ENCODE peak calls at places on chromosomes 6 and 20, in ten cellular contexts. G is lung, V is H9, S is suprapubic skin, D is MM.1S, J is spleen, Z is endodermal cell, N is GM12865, C is choroid plexus epithelial cell, B is IMR-90. A is an unnamed sample.

GRCh38 chr6:107870379-107870778 is 46.3 kb upstream of the SCML4 start:
- DNase-seq in G (no peak), V (no peak), S (no peak), D (no peak), J (no peak), Z (no peak), N (no peak), C (peak), B (peak), A (no peak)

GRCh38 chr6:138393871-138394783 is 9.9 kb upstream of the HEBP2 start:
- DNase-seq in G (no peak), V (no peak), S (no peak), D (no peak), J (no peak), Z (no peak), N (no peak), C (no peak), B (no peak), A (no peak)

GRCh38 chr6:142695016-142695415 is 250.0 kb downstream of the HIVEP2 start:
- DNase-seq in G (no peak), V (no peak), S (no peak), D (no peak), J (no peak), Z (no peak), N (no peak), C (no peak), B (peak), A (no peak)

GRCh38 chr6:157235600-157236039 is 87.7 kb downstream of the TMEM242 start:
- DNase-seq in G (no peak), V (peak), S (no peak), D (peak), J (peak), Z (peak), N (no peak), C (peak), B (peak), A (peak)

GRCh38 chr6:54377776-54378175 is 69.5 kb downstream of the TINAG start:
- DNase-seq in G (no peak), V (no peak), S (no peak), D (no peak), J (no peak), Z (no peak), N (no peak), C (peak), B (peak), A (no peak)

GRCh38 chr20:36339646-36340592 is 33.8 kb downstream of the DLGAP4 start:
- DNase-seq in G (no peak), V (peak), S (no peak), D (no peak), J (peak), Z (peak), N (no peak), C (no peak), B (no peak), A (no peak)

GRCh38 chr6:154754152-154754551 is 20.9 kb downstream of the SCAF8 start:
- DNase-seq in G (no peak), V (no peak), S (no peak), D (no peak), J (no peak), Z (no peak), N (no peak), C (no peak), B (peak), A (no peak)

GRCh38 chr6:160391419-160392116 is 43.4 kb downstream of the SLC22A3 start:
- DNase-seq in G (no peak), V (no peak), S (no peak), D (no peak), J (no peak), Z (no peak), N (no peak), C (peak), B (no peak), A (no peak)

GRCh38 chr6:151027936-151028838 is 162.7 kb downstream of the MTHFD1L start:
- DNase-seq in G (no peak), V (no peak), S (peak), D (no peak), J (no peak), Z (no peak), N (peak), C (no peak), B (no peak), A (no peak)

GRCh38 chr6:72841195-72841594 is 219.3 kb downstream of the KCNQ5 start:
- DNase-seq in G (no peak), V (no peak), S (no peak), D (no peak), J (no peak), Z (no peak), N (no peak), C (no peak), B (no peak), A (no peak)

GRCh38 chr6:152309648-152310047 is 327.5 kb downstream of the SYNE1 start:
- DNase-seq in G (no peak), V (peak), S (no peak), D (peak), J (peak), Z (no peak), N (peak), C (no peak), B (no peak), A (no peak)

GRCh38 chr6:155125916-155126315 is 130.8 kb downstream of the TIAM2 start:
- DNase-seq in G (no peak), V (no peak), S (no peak), D (no peak), J (no peak), Z (no peak), N (no peak), C (peak), B (peak), A (no peak)

GRCh38 chr20:33668087-33668790 is 1.5 kb downstream of the ACTL10 start:
- DNase-seq in G (peak), V (no peak), S (peak), D (no peak), J (peak), Z (peak), N (no peak), C (no peak), B (no peak), A (peak)

GRCh38 chr6:113347420-113347819 is 509.7 kb upstream of the MARCKS start:
- DNase-seq in G (no peak), V (no peak), S (no peak), D (no peak), J (no peak), Z (no peak), N (no peak), C (peak), B (peak), A (no peak)

GRCh38 chr6:132814716-132815570 is 574 bp downstream of the RPS12 start:
- DNase-seq in G (no peak), V (no peak), S (no peak), D (no peak), J (no peak), Z (no peak), N (peak), C (no peak), B (no peak), A (no peak)

GRCh38 chr6:132818404-132819359 is 4.3 kb downstream of the RPS12 start:
- DNase-seq in G (no peak), V (no peak), S (no peak), D (no peak), J (no peak), Z (peak), N (peak), C (peak), B (peak), A (no peak)

GRCh38 chr6:132819405-132820145 is 5.2 kb downstream of the RPS12 start:
- DNase-seq in G (no peak), V (no peak), S (no peak), D (no peak), J (no peak), Z (peak), N (peak), C (no peak), B (peak), A (no peak)

GRCh38 chr6:132817554-132818403 is 3.4 kb downstream of the RPS12 start:
- DNase-seq in G (no peak), V (no peak), S (no peak), D (no peak), J (no peak), Z (no peak), N (peak), C (no peak), B (no peak), A (no peak)

GRCh38 chr6:132816665-132817064 is 2.3 kb downstream of the RPS12 start:
- DNase-seq in G (no peak), V (no peak), S (no peak), D (no peak), J (no peak), Z (no peak), N (peak), C (no peak), B (no peak), A (no peak)
- TF ChIP-seq CTCF in G (no peak), V (no peak), S (no peak), D (no peak), J (no peak), Z (no peak), N (peak), C (no peak), B (no peak), A (no peak)

DNA sequence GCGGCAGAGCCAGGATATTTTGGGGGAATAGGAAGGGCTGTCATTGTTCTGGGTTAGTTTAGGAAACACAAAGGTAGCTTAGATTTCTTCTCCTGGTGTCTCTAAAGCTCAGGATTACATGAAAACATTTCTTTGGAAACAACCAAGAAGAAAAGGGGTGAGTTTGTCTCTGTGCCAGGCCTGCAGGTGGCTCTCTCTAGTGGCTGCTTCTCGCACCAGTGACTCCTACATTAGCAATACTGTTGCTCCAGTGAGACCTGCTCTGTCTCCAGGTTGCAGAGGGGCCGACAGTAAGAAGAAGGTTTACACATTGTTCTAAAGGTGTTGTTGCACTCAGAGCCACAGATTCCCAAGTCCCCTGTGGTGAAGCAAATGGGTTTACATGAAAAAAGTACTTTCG is 104.6 kb upstream of the GLP1R start:
- DNase-seq in G (no peak), V (peak), S (no peak), D (no peak), J (no peak), Z (peak), N (no peak), C (peak), B (no peak), A (no peak)
- TF ChIP-seq CTCF in G (no peak), V (peak), S (no peak), D (no peak), J (no peak), Z (peak), N (peak), C (no peak), B (no peak), A (no peak)

DNA sequence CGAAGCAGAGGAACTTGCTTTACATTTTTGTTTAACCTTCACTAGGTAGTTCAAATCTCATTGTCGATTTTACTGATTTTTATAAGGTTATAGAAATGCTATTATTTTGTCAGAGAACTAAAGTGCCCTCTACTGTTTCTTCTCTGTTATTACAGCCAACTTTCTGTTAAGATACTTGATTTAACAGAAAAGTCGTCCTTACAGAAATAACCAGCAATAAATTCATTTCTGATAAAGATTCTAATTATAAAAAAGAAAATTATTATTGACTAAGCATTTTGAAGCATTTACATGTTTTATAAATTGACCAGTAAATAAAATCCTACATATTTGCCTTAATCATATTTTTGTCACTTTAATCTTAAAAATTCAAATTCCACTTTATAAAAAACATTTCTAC is 60.8 kb downstream of the OGFRL1 start:
- DNase-seq in G (no peak), V (no peak), S (no peak), D (peak), J (no peak), Z (no peak), N (peak), C (peak), B (peak), A (peak)
- TF ChIP-seq CTCF in G (peak), V (peak), S (peak), D (peak), J (peak), Z (peak), N (peak), C (peak), B (peak), A (peak)

GRCh38 chr20:25532971-25533391 is 52.4 kb downstream of the NINL start:
- DNase-seq in G (no peak), V (no peak), S (no peak), D (no peak), J (no peak), Z (no peak), N (no peak), C (no peak), B (no peak), A (no peak)

GRCh38 chr20:25534845-25535244 is 50.5 kb downstream of the NINL start:
- DNase-seq in G (no peak), V (no peak), S (no peak), D (no peak), J (no peak), Z (no peak), N (no peak), C (no peak), B (no peak), A (no peak)

GRCh38 chr20:25533920-25534700 is 51.2 kb downstream of the NINL start:
- DNase-seq in G (no peak), V (no peak), S (no peak), D (no peak), J (no peak), Z (no peak), N (no peak), C (no peak), B (no peak), A (no peak)

GRCh38 chr20:25529295-25529951 is 55.9 kb downstream of the NINL start:
- DNase-seq in G (no peak), V (no peak), S (no peak), D (no peak), J (no peak), Z (no peak), N (no peak), C (no peak), B (no peak), A (no peak)

GRCh38 chr20:25532015-25532751 is 53.1 kb downstream of the NINL start:
- DNase-seq in G (no peak), V (peak), S (no peak), D (no peak), J (no peak), Z (peak), N (no peak), C (no peak), B (no peak), A (no peak)
- TF ChIP-seq CTCF in G (no peak), V (peak), S (no peak), D (no peak), J (no peak), Z (peak), N (no peak), C (peak), B (no peak), A (no peak)

GRCh38 chr20:18032977-18033892 is 24.5 kb downstream of the OVOL2 start:
- DNase-seq in G (no peak), V (no peak), S (no peak), D (no peak), J (no peak), Z (peak), N (no peak), C (no peak), B (peak), A (no peak)
- TF ChIP-seq CTCF in G (no peak), V (peak), S (no peak), D (no peak), J (no peak), Z (peak), N (no peak), C (peak), B (no peak), A (no peak)

GRCh38 chr6:20069130-20069529 is 143.1 kb downstream of the MBOAT1 start:
- DNase-seq in G (no peak), V (no peak), S (no peak), D (no peak), J (no peak), Z (no peak), N (no peak), C (no peak), B (no peak), A (no peak)
- TF ChIP-seq CTCF in G (no peak), V (no peak), S (no peak), D (no peak), J (no peak), Z (no peak), N (no peak), C (no peak), B (no peak), A (no peak)

DNA sequence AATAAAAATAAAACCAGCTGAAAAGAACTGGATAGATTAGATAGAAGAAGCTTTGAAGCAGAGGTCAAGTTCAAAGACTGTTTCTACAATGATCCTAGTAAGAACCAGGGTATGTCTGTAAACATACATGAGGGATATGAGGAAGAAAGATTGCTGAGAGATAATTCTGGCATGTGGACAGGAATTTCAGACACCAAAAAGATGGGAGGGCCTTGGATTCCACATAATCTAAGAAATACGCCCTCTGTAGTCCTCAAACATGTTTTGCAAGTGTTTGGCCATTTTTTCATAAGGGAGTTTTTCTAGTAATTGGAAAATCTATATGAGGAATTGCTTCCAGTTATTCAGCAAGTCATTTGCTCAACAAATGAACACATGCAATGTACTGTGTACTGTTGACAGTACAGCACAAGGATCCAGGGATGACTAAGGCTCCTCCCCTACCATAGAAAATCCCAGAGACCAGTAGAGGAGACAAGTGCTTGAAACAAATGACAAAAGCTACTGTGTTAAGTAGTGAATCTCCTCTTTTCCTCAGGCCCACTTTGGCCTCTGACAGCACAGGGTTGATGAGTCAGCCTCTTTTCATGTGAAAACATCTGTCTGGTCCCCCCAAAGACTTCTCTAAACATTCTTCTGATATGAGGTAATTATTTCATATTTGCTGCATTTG is 795.9 kb downstream of the MAFB start:
- DNase-seq in G (no peak), V (no peak), S (no peak), D (no peak), J (no peak), Z (no peak), N (no peak), C (peak), B (peak), A (no peak)
- TF ChIP-seq CTCF in G (no peak), V (peak), S (no peak), D (no peak), J (no peak), Z (peak), N (no peak), C (peak), B (peak), A (no peak)

GRCh38 chr20:25139061-25139705 is 56.3 kb upstream of the ENTPD6 start:
- DNase-seq in G (no peak), V (no peak), S (no peak), D (no peak), J (no peak), Z (peak), N (peak), C (no peak), B (no peak), A (no peak)
- TF ChIP-seq CTCF in G (no peak), V (peak), S (no peak), D (no peak), J (no peak), Z (peak), N (no peak), C (no peak), B (no peak), A (no peak)